ENCODE peak calls at places on chromosome 21, in five cellular contexts. O, M, K, Q and H are unnamed samples.

GRCh38 chr21:44845418-44846200 is 27.7 kb upstream of the SUMO3 start:
- DNase-seq in O (peak), M (peak), K (peak), Q (peak), H (peak)

GRCh38 chr21:45855248-45855801 is 126.2 kb upstream of the COL6A1 start:
- DNase-seq in O (no peak), M (no peak), K (no peak), Q (no peak), H (no peak)

GRCh38 chr21:31354122-31354521 is 10.1 kb upstream of the TIAM1 start:
- DNase-seq in O (no peak), M (no peak), K (no peak), Q (no peak), H (no peak)

GRCh38 chr21:45097827-45098387 is 23.5 kb downstream of the ADARB1 start:
- DNase-seq in O (no peak), M (no peak), K (no peak), Q (no peak), H (no peak)

GRCh38 chr21:15274701-15275255 is 210.0 kb upstream of the NRIP1 start:
- DNase-seq in O (no peak), M (no peak), K (no peak), Q (no peak), H (no peak)

GRCh38 chr21:46173573-46173972 is 10.7 kb downstream of the SPATC1L start:
- DNase-seq in O (no peak), M (no peak), K (no peak), Q (no peak), H (no peak)

GRCh38 chr21:31623664-31624063 is 35.8 kb upstream of the SOD1 start:
- DNase-seq in O (no peak), M (peak), K (no peak), Q (peak), H (no peak)

GRCh38 chr21:30680586-30680985 is 37.9 kb downstream of the KRTAP20-3 start:
- DNase-seq in O (no peak), M (no peak), K (no peak), Q (no peak), H (no peak)

GRCh38 chr21:37532868-37533780 is 166.6 kb downstream of the DYRK1A start:
- DNase-seq in O (peak), M (peak), K (peak), Q (peak), H (peak)

GRCh38 chr21:42575111-42575510 is 61.5 kb downstream of the SLC37A1 start:
- DNase-seq in O (no peak), M (no peak), K (no peak), Q (no peak), H (no peak)

GRCh38 chr21:14762734-14763694 is 216.9 kb upstream of the SAMSN1 start:
- DNase-seq in O (no peak), M (peak), K (peak), Q (no peak), H (no peak)

GRCh38 chr21:40795313-40795712 is 51.6 kb downstream of the DSCAM start:
- DNase-seq in O (no peak), M (no peak), K (no peak), Q (no peak), H (no peak)

GRCh38 chr21:32545948-32546441 is 39.3 kb downstream of the TCP10L start:
- DNase-seq in O (peak), M (no peak), K (no peak), Q (peak), H (no peak)

GRCh38 chr21:32514275-32515055 is 70.9 kb downstream of the TCP10L start:
- DNase-seq in O (no peak), M (no peak), K (no peak), Q (no peak), H (no peak)

GRCh38 chr21:32320726-32321125 is 22.1 kb downstream of the MRAP start:
- DNase-seq in O (no peak), M (no peak), K (no peak), Q (no peak), H (no peak)

GRCh38 chr21:15837603-15838002 is 107.8 kb downstream of the USP25 start:
- DNase-seq in O (peak), M (no peak), K (no peak), Q (peak), H (peak)

GRCh38 chr21:44510109-44510507 is 29.9 kb downstream of the KRTAP10-1 start:
- DNase-seq in O (no peak), M (no peak), K (no peak), Q (no peak), H (no peak)

GRCh38 chr21:37828515-37828914 is 87.7 kb downstream of the KCNJ6 start:
- DNase-seq in O (no peak), M (no peak), K (no peak), Q (no peak), H (no peak)

GRCh38 chr21:42302292-42302650 is 12.9 kb downstream of the TFF3 start:
- DNase-seq in O (no peak), M (no peak), K (no peak), Q (no peak), H (no peak)

GRCh38 chr21:45981641-45982255 is at the start of gene COL6A1:
- DNase-seq in O (peak), M (peak), K (no peak), Q (no peak), H (peak)

GRCh38 chr21:8992731-8993174 is 1528.6 kb upstream of the TPTE start:
- DNase-seq in O (peak), M (no peak), K (no peak), Q (no peak), H (peak)

GRCh38 chr21:41170442-41170841 is 2.5 kb downstream of the BACE2 start:
- DNase-seq in O (peak), M (peak), K (no peak), Q (peak), H (peak)

GRCh38 chr21:45439901-45440461 is 35.0 kb downstream of the COL18A1 start:
- DNase-seq in O (no peak), M (no peak), K (no peak), Q (no peak), H (no peak)

GRCh38 chr21:41583274-41583790 is 75.4 kb upstream of the TMPRSS2 start:
- DNase-seq in O (peak), M (no peak), K (no peak), Q (no peak), H (no peak)

GRCh38 chr21:37712204-37712934 is 203.9 kb downstream of the KCNJ6 start:
- DNase-seq in O (peak), M (peak), K (no peak), Q (peak), H (peak)

GRCh38 chr21:17466166-17466565 is 46.7 kb upstream of the CXADR start:
- DNase-seq in O (peak), M (peak), K (no peak), Q (peak), H (peak)

GRCh38 chr21:22201142-22201541 is 1202.9 kb downstream of the NCAM2 start:
- DNase-seq in O (no peak), M (no peak), K (no peak), Q (peak), H (no peak)

GRCh38 chr21:45442276-45442675 is 37.3 kb downstream of the COL18A1 start:
- DNase-seq in O (no peak), M (no peak), K (no peak), Q (no peak), H (no peak)

GRCh38 chr21:46483300-46484295 is 24.9 kb downstream of the DIP2A start:
- DNase-seq in O (no peak), M (no peak), K (no peak), Q (no peak), H (no peak)

GRCh38 chr21:41852151-41852928 is 26.8 kb downstream of the PRDM15 start:
- DNase-seq in O (no peak), M (no peak), K (no peak), Q (no peak), H (no peak)

GRCh38 chr21:29372063-29372802 is 73.5 kb downstream of the BACH1 start:
- DNase-seq in O (peak), M (peak), K (peak), Q (peak), H (peak)

GRCh38 chr21:14097881-14098499 is 112.8 kb downstream of the LIPI start:
- DNase-seq in O (no peak), M (no peak), K (no peak), Q (no peak), H (no peak)

GRCh38 chr21:29187939-29188338 is 57.5 kb downstream of the MAP3K7CL start:
- DNase-seq in O (peak), M (no peak), K (no peak), Q (peak), H (peak)

GRCh38 chr21:33355996-33356395 is 31.2 kb downstream of the IFNAR1 start:
- DNase-seq in O (no peak), M (no peak), K (no peak), Q (no peak), H (no peak)

GRCh38 chr21:42711667-42712066 is 58.2 kb downstream of the PDE9A start:
- DNase-seq in O (no peak), M (no peak), K (no peak), Q (no peak), H (no peak)

GRCh38 chr21:46498335-46499050 is 39.8 kb downstream of the DIP2A start:
- DNase-seq in O (peak), M (no peak), K (no peak), Q (no peak), H (no peak)

GRCh38 chr21:41953831-41954653 is at the start of gene C2CD2:
- DNase-seq in O (peak), M (peak), K (peak), Q (peak), H (peak)

GRCh38 chr21:17769049-17769845 is 49.9 kb downstream of the C21orf91 start:
- DNase-seq in O (no peak), M (no peak), K (no peak), Q (no peak), H (peak)

GRCh38 chr21:44427241-44428120 is 27.8 kb upstream of the LRRC3 start:
- DNase-seq in O (no peak), M (no peak), K (no peak), Q (no peak), H (no peak)

DNA sequence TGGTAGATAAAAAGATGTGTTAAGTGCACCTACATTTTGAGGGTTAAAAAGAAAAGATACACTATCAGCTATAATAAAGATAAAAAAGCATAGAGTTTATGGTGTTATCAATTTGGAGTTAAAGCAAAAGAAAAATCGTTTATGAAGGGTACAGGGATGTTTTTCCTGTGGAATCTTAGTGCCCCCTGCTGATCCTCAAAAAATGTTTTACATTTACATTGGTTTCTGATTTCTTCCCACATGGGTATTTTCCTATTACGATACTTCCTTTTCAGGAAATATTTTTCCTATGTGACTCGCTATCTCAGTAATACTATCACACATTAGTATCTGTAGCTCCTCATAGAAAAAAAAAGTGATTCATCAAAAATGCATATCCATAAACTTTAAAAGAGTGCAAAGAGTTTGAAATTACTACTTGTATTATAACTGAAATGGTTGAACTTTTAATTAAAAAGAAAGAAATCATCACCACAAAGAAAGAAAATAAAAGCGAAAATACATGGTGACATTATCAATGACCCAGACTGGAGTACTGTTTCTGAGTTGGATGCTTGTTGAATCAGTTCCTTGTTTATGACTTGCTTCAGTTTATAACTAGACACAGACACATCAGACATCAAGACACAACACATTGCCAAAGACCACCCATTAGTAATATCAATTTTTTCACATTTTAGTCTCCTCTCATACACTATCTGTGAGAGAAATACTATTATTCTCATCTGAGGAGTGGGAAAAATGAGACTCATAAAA is 293.2 kb downstream of the MRPL39 start:
- DNase-seq in O (peak), M (peak), K (no peak), Q (peak), H (peak)
- TF ChIP-seq CTCF in O (peak), M (no peak), K (peak), Q (peak), H (peak)

GRCh38 chr21:39384674-39385298 is 35.9 kb upstream of the HMGN1 start:
- DNase-seq in O (peak), M (peak), K (no peak), Q (no peak), H (no peak)

GRCh38 chr21:39386899-39387298 is 38.0 kb upstream of the HMGN1 start:
- DNase-seq in O (no peak), M (no peak), K (no peak), Q (no peak), H (no peak)

GRCh38 chr21:39387461-39388037 is 38.7 kb upstream of the HMGN1 start:
- DNase-seq in O (peak), M (peak), K (peak), Q (peak), H (peak)

GRCh38 chr21:39386194-39386593 is 37.3 kb upstream of the HMGN1 start:
- DNase-seq in O (no peak), M (peak), K (no peak), Q (peak), H (peak)

DNA sequence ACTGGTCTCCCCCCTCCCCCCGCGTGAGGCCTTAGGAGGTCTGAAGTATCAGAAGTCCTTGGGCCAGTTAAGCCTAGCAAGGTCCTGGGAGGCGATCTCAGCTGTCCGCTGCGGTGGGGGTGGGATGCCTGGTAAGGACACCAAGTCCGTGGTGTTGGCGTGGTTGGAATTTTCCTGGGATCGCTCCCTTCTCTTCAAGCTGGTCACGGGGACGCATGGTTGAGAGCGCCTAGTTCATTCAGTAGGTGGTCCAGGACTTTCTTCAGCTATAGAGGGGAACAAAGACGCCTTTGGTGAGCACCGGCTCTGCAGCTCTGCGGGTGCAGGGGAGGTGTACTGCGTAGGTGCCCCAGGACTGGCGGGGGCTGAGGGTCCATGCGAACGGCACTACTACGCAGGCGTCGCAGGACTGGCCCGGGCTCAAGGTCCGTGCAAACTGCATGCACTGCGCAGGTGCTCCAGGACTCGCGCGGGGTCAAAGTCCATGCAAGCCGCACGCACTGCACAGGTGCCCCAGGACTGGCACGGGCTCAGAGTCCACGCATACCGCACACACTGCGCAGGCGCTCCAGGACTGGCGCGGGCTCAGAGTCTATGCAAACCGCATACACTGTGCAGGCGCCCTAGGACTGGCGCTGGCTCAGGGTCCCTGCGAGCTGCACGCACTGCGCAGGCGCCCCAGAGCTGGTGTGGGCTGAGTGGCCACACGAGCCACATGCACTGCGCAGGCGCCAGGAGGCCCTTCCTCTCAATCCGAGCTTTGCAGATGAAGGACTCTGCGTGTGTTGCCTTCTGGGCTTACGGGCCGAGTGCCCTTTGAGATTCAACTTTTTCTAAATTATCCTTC is 36.6 kb upstream of the HMGN1 start:
- DNase-seq in O (peak), M (peak), K (peak), Q (peak), H (peak)
- H3K4me3 ChIP-seq in O (peak), M (peak), K (no peak), Q (peak), H (peak)

GRCh38 chr21:34913786-34914185 is 135.3 kb downstream of the RUNX1 start:
- DNase-seq in O (no peak), M (no peak), K (no peak), Q (no peak), H (no peak)

GRCh38 chr21:34911360-34911759 is 137.7 kb downstream of the RUNX1 start:
- DNase-seq in O (no peak), M (peak), K (no peak), Q (no peak), H (no peak)

GRCh38 chr21:34914239-34914638 is 134.9 kb downstream of the RUNX1 start:
- DNase-seq in O (no peak), M (peak), K (no peak), Q (no peak), H (no peak)

GRCh38 chr21:34910396-34910795 is 138.7 kb downstream of the RUNX1 start:
- DNase-seq in O (no peak), M (no peak), K (no peak), Q (no peak), H (no peak)

DNA sequence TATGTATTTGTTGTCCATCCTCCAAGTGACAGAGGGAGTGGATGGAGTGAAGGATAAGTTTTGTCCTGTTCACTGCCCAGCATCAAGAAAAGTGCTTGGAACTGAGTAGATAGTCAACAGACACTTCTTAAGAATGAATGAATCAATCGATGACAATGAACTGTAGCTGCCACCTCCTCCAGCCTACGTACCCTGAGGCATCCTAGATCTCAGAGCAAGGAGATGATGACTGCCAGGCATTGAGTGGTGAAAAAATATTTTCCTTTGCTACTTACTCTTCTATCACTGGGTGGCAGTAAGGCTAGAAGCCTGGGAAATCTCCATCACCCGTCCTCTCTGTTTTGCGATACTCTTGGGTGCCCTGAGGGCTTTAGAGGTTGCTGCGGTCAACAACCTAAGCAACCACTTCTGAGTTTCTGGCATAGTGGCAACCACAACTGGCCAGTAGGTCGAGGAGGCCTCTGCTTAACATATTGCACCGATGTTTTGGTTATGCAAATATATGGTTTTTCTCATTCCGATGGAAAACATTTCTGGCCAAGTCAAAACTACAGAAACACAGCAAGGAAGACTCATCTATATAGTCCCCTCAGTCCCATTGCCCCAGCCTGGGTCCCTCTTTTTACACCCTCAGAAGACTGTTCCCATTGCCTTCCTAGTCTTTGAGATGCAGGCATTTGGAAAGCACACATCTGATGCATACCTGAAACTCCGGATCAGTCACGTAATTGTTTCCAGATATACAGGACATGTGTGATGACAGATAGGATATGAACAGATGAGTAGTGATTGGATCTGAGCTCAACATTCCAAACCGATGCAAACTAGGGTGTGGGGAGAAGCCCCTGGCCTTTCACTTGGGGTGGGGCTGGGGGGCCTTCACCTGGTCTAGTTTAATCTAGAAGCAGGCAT is 136.8 kb downstream of the RUNX1 start:
- DNase-seq in O (no peak), M (peak), K (no peak), Q (no peak), H (no peak)
- TF ChIP-seq CTCF in O (no peak), M (peak), K (peak), Q (no peak), H (no peak)

DNA sequence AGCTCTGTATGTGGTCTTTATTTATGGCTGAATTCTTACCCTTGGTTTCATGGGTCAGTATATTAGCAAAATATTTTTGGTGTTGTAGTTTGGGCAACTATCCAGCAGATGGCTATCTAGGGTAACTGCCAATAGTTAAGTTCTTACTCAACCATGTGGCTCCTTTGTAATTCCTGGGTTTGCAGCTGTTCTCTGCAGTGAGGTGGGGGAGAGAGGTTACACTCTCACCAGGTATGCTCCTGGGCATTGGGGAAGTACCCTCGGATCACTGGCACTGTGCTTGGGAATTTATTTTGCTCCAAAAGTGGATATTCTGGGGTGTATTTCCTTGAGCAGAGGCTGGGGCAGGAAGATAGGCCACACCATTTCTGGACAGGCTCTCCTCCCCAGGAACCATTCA is 436.7 kb upstream of the TMPRSS15 start:
- DNase-seq in O (no peak), M (peak), K (no peak), Q (peak), H (peak)
- H3K4me3 ChIP-seq in O (no peak), M (no peak), K (no peak), Q (no peak), H (no peak)